ENCODE peak calls at places on chromosomes 2 and 18, in five cellular contexts. J, E, V, I and L are unnamed samples.

GRCh38 chr2:2591542-2591940 is 260.5 kb upstream of the MYT1L start:
- DNase-seq in J (no peak), E (no peak), V (no peak), I (no peak), L (no peak)

GRCh38 chr2:12044857-12045256 is 298.4 kb downstream of the LPIN1 start:
- DNase-seq in J (no peak), E (no peak), V (peak; percentile 5), I (peak; percentile 64), L (peak; percentile 81)

GRCh38 chr2:201204655-201205515 is 21.9 kb downstream of the CASP10 start:
- DNase-seq in J (no peak), E (no peak), V (no peak), I (no peak), L (no peak)

GRCh38 chr2:39142012-39142346 is 21.1 kb upstream of the SOS1 start:
- DNase-seq in J (no peak), E (no peak), V (no peak), I (no peak), L (no peak)

GRCh38 chr2:27762951-27763906 is 8.3 kb upstream of the MRPL33 start:
- DNase-seq in J (peak; percentile 23), E (no peak), V (no peak), I (no peak), L (no peak)

GRCh38 chr2:41414486-41415230 is 633.2 kb upstream of the PKDCC start:
- DNase-seq in J (peak; percentile 21), E (peak; percentile 88), V (no peak), I (no peak), L (no peak)

GRCh38 chr2:78718483-78718882 is 307.0 kb upstream of the REG3G start:
- DNase-seq in J (no peak), E (peak; percentile 28), V (no peak), I (no peak), L (no peak)

GRCh38 chr2:155846249-155846648 is 486.3 kb downstream of the NR4A2 start:
- DNase-seq in J (no peak), E (no peak), V (no peak), I (no peak), L (no peak)

GRCh38 chr18:490024-490366 is 10.5 kb downstream of the COLEC12 start:
- DNase-seq in J (no peak), E (no peak), V (no peak), I (no peak), L (no peak)

GRCh38 chr2:19349911-19350677 is 8.3 kb downstream of the OSR1 start:
- DNase-seq in J (peak; percentile 45), E (peak; percentile 85), V (no peak), I (no peak), L (no peak)

GRCh38 chr18:12990128-12990485 is 1.1 kb upstream of the CEP192 start:
- DNase-seq in J (no peak), E (no peak), V (no peak), I (no peak), L (no peak)

GRCh38 chr18:39732918-39733317 is 2167.3 kb upstream of the CELF4 start:
- DNase-seq in J (no peak), E (peak; percentile 43), V (no peak), I (no peak), L (no peak)

GRCh38 chr2:176122633-176123482 is at the start of gene HOXD9:
- DNase-seq in J (no peak), E (no peak), V (no peak), I (no peak), L (no peak)